ENCODE peak calls at places on chromosomes 1 and 21, in ten cellular contexts. X is pancreas, V is iris pigment epithelial cell, P is GF-D8, O is COLO829, S is AG09309, H is NCI-H1694 treated with DMSO at 0.1 percent for 48 hours, N is astrocyte, Q is Kasumi-1, Z is left ventricle myocardium inferior. J is an unnamed sample.
A peak's percentile ranks its signal among the peaks of the same experiment; 100 is the strongest.

GRCh38 chr1:31570228-31570627 is 6.1 kb upstream of the TINAGL1 start:
- DNase-seq in N (no peak), H (no peak), S (no peak), O (no peak), Q (no peak), X (no peak), P (no peak), Z (no peak), V (no peak), J (no peak)

GRCh38 chr1:170351368-170351946 is 180.5 kb upstream of the GORAB start:
- DNase-seq in Z (no peak), N (peak; percentile 43), X (no peak), P (no peak), S (no peak), V (no peak), O (no peak), H (no peak), Q (no peak), J (no peak)

GRCh38 chr1:185369786-185370185 is 52.7 kb upstream of the IVNS1ABP start:
- DNase-seq in Z (no peak), N (no peak), O (no peak), S (no peak), V (no peak), Q (no peak), H (no peak), P (no peak), X (no peak), J (no peak)

GRCh38 chr21:42630626-42631025 is 22.8 kb upstream of the PDE9A start:
- DNase-seq in Z (no peak), N (no peak), S (no peak), O (no peak), H (no peak), X (peak; percentile 61), P (no peak), Q (no peak), V (no peak), J (no peak)

GRCh38 chr1:190320952-190321351 is 156.7 kb downstream of the BRINP3 start:
- DNase-seq in N (peak; percentile 35), Q (peak; percentile 55), H (peak; percentile 51), P (no peak), X (no peak), Z (no peak), V (peak; percentile 58), S (no peak), O (peak; percentile 20), J (peak; percentile 10)

GRCh38 chr21:42527489-42528158 is 14.0 kb downstream of the SLC37A1 start:
- DNase-seq in N (no peak), X (no peak), P (no peak), V (no peak), O (no peak), H (no peak), S (no peak), Q (no peak), Z (no peak), J (no peak)

GRCh38 chr1:170296642-170297041 is 150.9 kb downstream of the NTMT2 start:
- DNase-seq in S (no peak), V (peak; percentile 20), P (no peak), Z (no peak), H (no peak), Q (no peak), O (peak; percentile 74), N (no peak), X (no peak), J (no peak)

GRCh38 chr1:181174860-181175259 is 86.4 kb downstream of the IER5 start:
- DNase-seq in S (no peak), P (no peak), H (no peak), X (no peak), Q (no peak), O (no peak), V (no peak), N (no peak), Z (no peak), J (no peak)

GRCh38 chr1:233639611-233640010 is 25.7 kb downstream of the KCNK1 start:
- DNase-seq in N (peak; percentile 72), P (no peak), O (no peak), S (no peak), X (no peak), Q (no peak), H (no peak), V (peak; percentile 16), Z (no peak), J (no peak)

GRCh38 chr1:51330331-51331201 is at the start of gene TTC39A:
- DNase-seq in H (no peak), Q (no peak), Z (no peak), V (no peak), N (no peak), S (no peak), X (peak; percentile 41), O (no peak), P (no peak), J (no peak)

GRCh38 chr1:80533775-80534314 is 1266.9 kb upstream of the ADGRL2 start:
- DNase-seq in Z (no peak), H (no peak), X (no peak), N (no peak), P (no peak), Q (no peak), O (no peak), V (no peak), S (no peak), J (no peak)

GRCh38 chr1:230791986-230792564 is 44.9 kb downstream of the CAPN9 start:
- DNase-seq in P (no peak), S (no peak), N (no peak), H (no peak), V (no peak), X (no peak), O (no peak), Q (no peak), Z (no peak), J (no peak)

GRCh38 chr21:41564871-41565281 is 56.9 kb upstream of the TMPRSS2 start:
- DNase-seq in Q (no peak), H (no peak), S (peak; percentile 67), V (peak; percentile 47), P (no peak), N (peak; percentile 58), Z (no peak), X (peak; percentile 48), O (no peak), J (no peak)

GRCh38 chr1:24324903-24325302 is 5.7 kb downstream of the GRHL3 start:
- DNase-seq in Q (no peak), P (no peak), X (no peak), N (no peak), H (no peak), S (no peak), V (no peak), Z (no peak), O (no peak), J (no peak)

GRCh38 chr1:33443705-33444180 is 12.8 kb upstream of the PHC2 start:
- DNase-seq in Q (no peak), P (no peak), Z (no peak), H (no peak), N (no peak), O (no peak), V (no peak), S (no peak), X (no peak), J (no peak)

GRCh38 chr21:37095821-37096220 is 22.8 kb downstream of the TTC3 start:
- DNase-seq in H (no peak), P (no peak), V (no peak), S (no peak), Q (no peak), N (no peak), O (no peak), X (no peak), Z (no peak), J (no peak)

GRCh38 chr1:31592132-31592531 is 15.8 kb downstream of the TINAGL1 start:
- DNase-seq in S (no peak), Z (no peak), P (no peak), X (no peak), O (no peak), N (no peak), V (no peak), H (no peak), Q (no peak), J (no peak)

GRCh38 chr1:209430107-209430506 is 153.4 kb upstream of the CAMK1G start:
- DNase-seq in N (no peak), Z (no peak), V (no peak), O (no peak), Q (no peak), H (no peak), S (no peak), P (no peak), X (no peak), J (no peak)

GRCh38 chr1:15573477-15573876 is 11.4 kb downstream of the AGMAT start:
- DNase-seq in N (peak; percentile 66), Z (no peak), V (peak; percentile 67), S (no peak), H (no peak), P (no peak), O (no peak), X (no peak), Q (no peak), J (no peak)

GRCh38 chr1:204927673-204928641 is 57.3 kb downstream of the NFASC start:
- DNase-seq in H (no peak), O (no peak), P (no peak), S (no peak), V (no peak), N (no peak), Z (no peak), X (no peak), Q (no peak), J (no peak)

GRCh38 chr1:966135-966602 is at the start of gene PLEKHN1:
- DNase-seq in S (no peak), H (no peak), X (no peak), O (no peak), P (no peak), N (peak; percentile 41), Q (no peak), V (peak; percentile 73), Z (no peak), J (no peak)

GRCh38 chr1:210024996-210025395 is 87.0 kb downstream of the SYT14 start:
- DNase-seq in S (no peak), Q (no peak), N (no peak), O (no peak), X (no peak), V (no peak), H (no peak), P (no peak), Z (no peak), J (no peak)

GRCh38 chr1:157270705-157271274 is 132.6 kb upstream of the ETV3 start:
- DNase-seq in O (no peak), V (no peak), Z (no peak), H (no peak), N (no peak), Q (no peak), X (no peak), S (no peak), P (no peak), J (no peak)

GRCh38 chr1:29482064-29482463 is 245.7 kb downstream of the PTPRU start:
- DNase-seq in N (no peak), P (no peak), Q (no peak), X (no peak), O (no peak), H (no peak), S (no peak), Z (no peak), V (no peak), J (no peak)

GRCh38 chr1:206808615-206809014 is 36.3 kb upstream of the IL10 start:
- DNase-seq in N (peak; percentile 24), Z (no peak), H (no peak), V (peak; percentile 50), O (peak; percentile 53), Q (peak; percentile 57), S (no peak), P (peak; percentile 10), X (no peak), J (no peak)

GRCh38 chr1:47812848-47813508 is 184.2 kb downstream of the TRABD2B start:
- DNase-seq in O (no peak), V (no peak), Z (no peak), N (no peak), S (no peak), X (no peak), H (no peak), P (no peak), Q (no peak), J (no peak)

GRCh38 chr1:77063118-77063517 is 156.1 kb downstream of the PIGK start:
- DNase-seq in S (no peak), Z (no peak), P (no peak), X (no peak), H (no peak), Q (no peak), O (no peak), N (no peak), V (no peak), J (no peak)